ENCODE peak calls at places on chromosomes 13 and 19, in five cellular contexts. Q is H1, K is HCT116, T is endothelial cell of umbilical vein, U is MM.1S. A is an unnamed sample. For H3K4me1, the result is how much of the 10 kb centered on the place peaks cover.

GRCh38 chr19:39408392-39409206 is 2.0 kb downstream of the ZFP36 start:
- DNase-seq in Q (no peak), K (peak), T (peak), U (peak), A (peak)

GRCh38 chr13:88068316-88068715 is 397.1 kb downstream of the SLITRK5 start:
- DNase-seq in Q (no peak), K (no peak), T (no peak), U (no peak), A (no peak)

GRCh38 chr19:2270157-2270571 is 11.8 kb downstream of the PEAK3 start:
- DNase-seq in Q (no peak), K (no peak), T (no peak), U (peak), A (no peak)

GRCh38 chr13:36778083-36778671 is 40.8 kb upstream of the RFXAP start:
- DNase-seq in Q (no peak), K (no peak), T (no peak), U (no peak), A (peak)

GRCh38 chr19:1911995-1912394 is 6.8 kb downstream of the ADAT3 start:
- DNase-seq in Q (no peak), K (no peak), T (no peak), U (no peak), A (no peak)

GRCh38 chr13:21137696-21138095 is 38.7 kb downstream of the SKA3 start:
- DNase-seq in Q (no peak), K (peak), T (no peak), U (no peak), A (peak)

GRCh38 chr19:11539495-11540365 is 1.1 kb downstream of the CNN1 start:
- DNase-seq in Q (no peak), K (no peak), T (no peak), U (no peak), A (peak)

GRCh38 chr19:36245210-36246005 is 30.5 kb downstream of the ZNF146 start:
- DNase-seq in Q (peak), K (no peak), T (no peak), U (no peak), A (no peak)

GRCh38 chr13:32087955-32088747 is 56.6 kb downstream of the FRY start:
- DNase-seq in Q (no peak), K (no peak), T (no peak), U (no peak), A (peak)

GRCh38 chr19:10888421-10888866 is 17.1 kb downstream of the CARM1 start:
- DNase-seq in Q (peak), K (no peak), T (no peak), U (no peak), A (no peak)

GRCh38 chr13:26679411-26679810 is 81.2 kb downstream of the GPR12 start:
- DNase-seq in Q (no peak), K (no peak), T (no peak), U (no peak), A (peak)

GRCh38 chr13:107466326-107466725 is 749.0 kb downstream of the LIG4 start:
- DNase-seq in Q (peak), K (no peak), T (peak), U (no peak), A (no peak)

GRCh38 chr19:45146251-45146650 is 14.5 kb downstream of the NKPD1 start:
- DNase-seq in Q (no peak), K (no peak), T (no peak), U (no peak), A (no peak)

GRCh38 chr13:64278493-64278892 is 2862.8 kb upstream of the PCDH20 start:
- DNase-seq in Q (no peak), K (no peak), T (peak), U (no peak), A (peak)

GRCh38 chr13:52319876-52320275 is 86.1 kb downstream of the THSD1 start:
- DNase-seq in Q (no peak), K (no peak), T (no peak), U (no peak), A (peak)

GRCh38 chr19:46431824-46432223 is 3.1 kb upstream of the PNMA8C start:
- DNase-seq in Q (no peak), K (no peak), T (no peak), U (no peak), A (no peak)

GRCh38 chr19:11964496-11964857 is 363 bp upstream of the ZNF763 start:
- DNase-seq in Q (no peak), K (no peak), T (no peak), U (no peak), A (no peak)

GRCh38 chr13:77002590-77003190 is 10.8 kb downstream of the CLN5 start:
- DNase-seq in Q (no peak), K (peak), T (peak), U (no peak), A (peak)

GRCh38 chr13:22114630-22115311 is 443.9 kb downstream of the FGF9 start:
- DNase-seq in Q (no peak), K (no peak), T (no peak), U (peak), A (no peak)

GRCh38 chr13:108093616-108094015 is 121.7 kb downstream of the LIG4 start:
- DNase-seq in Q (no peak), K (no peak), T (no peak), U (no peak), A (no peak)

GRCh38 chr13:98619556-98619955 is 42.6 kb upstream of the STK24 start:
- DNase-seq in Q (no peak), K (no peak), T (no peak), U (no peak), A (no peak)

GRCh38 chr13:109043561-109044075 is 414.2 kb downstream of the MYO16 start:
- DNase-seq in Q (no peak), K (no peak), T (no peak), U (no peak), A (no peak)

GRCh38 chr19:8069116-8069973 is 16.8 kb downstream of the CCL25 start:
- DNase-seq in Q (peak), K (no peak), T (no peak), U (peak), A (peak)

GRCh38 chr19:21451187-21451586 is 54.2 kb upstream of the ZNF429 start:
- DNase-seq in Q (no peak), K (no peak), T (no peak), U (no peak), A (no peak)

GRCh38 chr19:7435602-7436001 is 53.2 kb downstream of the PEX11G start:
- DNase-seq in Q (no peak), K (no peak), T (no peak), U (no peak), A (no peak)

GRCh38 chr13:94300401-94300800 is 179.1 kb downstream of the DCT start:
- DNase-seq in Q (no peak), K (no peak), T (no peak), U (no peak), A (no peak)

GRCh38 chr19:29622191-29623070 is 16.3 kb downstream of the POP4 start:
- DNase-seq in Q (no peak), K (no peak), T (no peak), U (peak), A (no peak)

GRCh38 chr13:109509154-109509905 is 277.1 kb downstream of the IRS2 start:
- DNase-seq in Q (no peak), K (no peak), T (no peak), U (no peak), A (peak)

GRCh38 chr13:51562011-51562671 is 22.1 kb upstream of the WDFY2 start:
- DNase-seq in Q (no peak), K (no peak), T (no peak), U (peak), A (no peak)

GRCh38 chr13:41284512-41285288 is 21.3 kb upstream of the MTRF1 start:
- DNase-seq in Q (no peak), K (peak), T (peak), U (no peak), A (peak)

GRCh38 chr13:32165791-32166190 is 134.2 kb downstream of the FRY start:
- DNase-seq in Q (no peak), K (no peak), T (no peak), U (no peak), A (no peak)

GRCh38 chr13:41610426-41610825 is 153.1 kb downstream of the RGCC start:
- DNase-seq in Q (no peak), K (no peak), T (peak), U (no peak), A (peak)

GRCh38 chr13:49914947-49915346 is 21.2 kb downstream of the SPRYD7 start:
- DNase-seq in Q (no peak), K (no peak), T (no peak), U (no peak), A (no peak)

GRCh38 chr19:1270168-1270853 is 1.2 kb downstream of the CIRBP start:
- DNase-seq in Q (no peak), K (no peak), T (no peak), U (no peak), A (no peak)

GRCh38 chr19:39483141-39483540 is 2.5 kb downstream of the TIMM50 start:
- DNase-seq in Q (no peak), K (no peak), T (no peak), U (no peak), A (no peak)

GRCh38 chr19:29143183-29143582 is 69.8 kb downstream of the UQCRFS1 start:
- DNase-seq in Q (no peak), K (no peak), T (no peak), U (no peak), A (no peak)

GRCh38 chr13:74134777-74135305 is 637 bp upstream of the KLF12 start:
- DNase-seq in Q (no peak), K (no peak), T (no peak), U (peak), A (no peak)

GRCh38 chr13:93861818-93862217 is 617.7 kb downstream of the DCT start:
- DNase-seq in Q (no peak), K (no peak), T (no peak), U (no peak), A (peak)

GRCh38 chr13:20610006-20610405 is 43.0 kb downstream of the IFT88 start:
- DNase-seq in Q (no peak), K (no peak), T (peak), U (no peak), A (peak)

GRCh38 chr13:59962343-59962742 is 201.4 kb downstream of the DIAPH3 start:
- DNase-seq in Q (no peak), K (no peak), T (no peak), U (no peak), A (no peak)

DNA sequence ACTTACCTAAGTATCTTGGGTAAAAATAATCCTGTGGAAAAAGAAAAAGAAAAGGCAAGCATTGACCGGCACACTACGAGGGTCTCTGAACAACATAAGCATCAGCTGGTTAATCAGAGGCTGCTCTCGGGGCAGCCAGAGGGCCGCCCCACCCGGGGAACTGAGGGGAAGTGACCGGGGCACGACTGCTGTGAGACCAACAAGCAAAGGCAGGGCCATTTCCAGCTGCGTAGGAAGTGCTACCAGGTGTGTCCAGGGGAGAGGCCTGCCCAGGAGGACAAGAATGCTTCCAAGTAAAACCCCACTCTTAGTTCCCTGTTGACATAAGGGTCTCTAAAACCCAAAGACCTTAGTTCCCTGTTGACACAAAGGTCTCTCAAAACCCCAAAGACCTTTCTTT is 15.9 kb downstream of the GAS6 start:
- DNase-seq in Q (no peak), K (no peak), T (no peak), U (no peak), A (no peak)
- H3K4me1 ChIP-seq in Q (under half), K (under half), T (under half), U (under half), A (under half)

GRCh38 chr13:46146898-46147297 is 35.1 kb downstream of the LCP1 start:
- DNase-seq in Q (no peak), K (no peak), T (no peak), U (no peak), A (no peak)
- TF ChIP-seq CTCF in Q (peak), K (peak), T (no peak), U (no peak), A (peak)

DNA sequence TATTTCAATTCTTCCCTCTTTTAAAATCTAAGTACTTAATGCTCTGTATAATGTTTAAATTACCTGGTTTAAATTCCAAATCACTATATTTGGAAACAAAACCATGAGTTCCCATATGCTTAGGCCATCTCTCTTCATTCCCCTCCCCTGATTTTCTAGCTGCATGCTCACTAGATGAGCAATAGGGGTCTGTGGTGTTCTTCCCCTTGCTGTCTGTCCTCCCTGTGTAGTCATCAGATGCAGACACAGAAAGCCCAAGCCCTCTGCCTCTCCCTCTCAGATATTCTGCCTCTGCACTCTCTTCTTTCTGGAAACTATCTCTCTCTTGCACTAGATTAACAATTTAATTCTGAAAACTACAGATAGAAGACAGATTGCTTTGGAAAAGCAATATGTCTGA is 1730.2 kb downstream of the OLFM4 start:
- DNase-seq in Q (no peak), K (no peak), T (no peak), U (no peak), A (no peak)
- H3K4me2 ChIP-seq in Q (no peak), K (no peak), T (no peak), U (no peak), A (no peak)

DNA sequence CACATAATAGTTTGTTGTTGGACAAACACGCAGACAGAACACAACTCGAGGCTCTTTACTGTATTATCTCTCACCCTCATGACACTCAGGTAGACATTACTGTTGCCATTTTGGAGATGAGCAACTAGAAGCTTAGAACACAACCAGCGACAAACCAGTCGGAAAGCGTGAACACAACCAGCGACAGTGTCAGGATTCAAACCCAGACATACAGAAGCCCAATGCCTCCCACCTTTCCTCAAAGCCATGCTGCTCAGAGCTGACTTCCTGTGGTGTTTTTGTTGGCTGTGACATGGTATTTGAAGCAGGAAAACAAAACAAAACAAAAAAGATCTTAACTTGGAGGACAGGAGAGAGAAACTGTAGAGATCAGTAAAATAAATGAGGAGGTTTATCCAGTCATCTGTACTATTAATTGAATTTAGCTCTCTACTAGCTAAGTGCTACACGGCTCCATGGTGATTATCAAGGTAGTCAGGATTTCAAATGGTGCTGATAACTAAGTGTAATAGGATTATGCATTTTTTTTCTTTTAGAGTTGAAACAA is 92.1 kb downstream of the STARD13 start:
- DNase-seq in Q (no peak), K (no peak), T (peak), U (no peak), A (peak)
- H3K4me1 ChIP-seq in Q (under half), K (under half), T (half or more), U (under half), A (under half)

GRCh38 chr13:75357576-75358295 is 124.2 kb downstream of the TBC1D4 start:
- DNase-seq in Q (peak), K (peak), T (peak), U (peak), A (peak)
- TF ChIP-seq CTCF in Q (peak), K (peak), T (peak), U (peak), A (peak)